ENCODE peak calls at places on chromosome 3, in four cellular contexts. P, C, I and R are unnamed samples.

GRCh38 chr3:64915778-64916177 is 228.0 kb upstream of the ADAMTS9 start:
- DNase-seq in P (no peak), C (no peak), I (no peak), R (no peak)

GRCh38 chr3:60274098-60274497 is 977.2 kb downstream of the FHIT start:
- DNase-seq in P (no peak), C (no peak), I (no peak), R (no peak)

GRCh38 chr3:195877767-195878423 is 30.5 kb downstream of the TNK2 start:
- DNase-seq in P (no peak), C (no peak), I (no peak), R (no peak)

GRCh38 chr3:122514123-122515019 is at the start of gene KPNA1:
- DNase-seq in P (peak; percentile 95), C (peak; percentile 81), I (peak; percentile 79), R (peak; percentile 81)

GRCh38 chr3:47016934-47017435 is 37.5 kb downstream of the NBEAL2 start:
- DNase-seq in P (no peak), C (no peak), I (no peak), R (no peak)

GRCh38 chr3:40800343-40800742 is 275.6 kb downstream of the ZNF621 start:
- DNase-seq in P (no peak), C (no peak), I (no peak), R (no peak)

GRCh38 chr3:52786330-52787215 is 8.0 kb upstream of the ITIH3 start:
- DNase-seq in P (no peak), C (no peak), I (no peak), R (no peak)

GRCh38 chr3:18185624-18186023 is 239.5 kb downstream of the SATB1 start:
- DNase-seq in P (no peak), C (no peak), I (no peak), R (no peak)

GRCh38 chr3:169769287-169770181 is at the start of gene ACTRT3:
- DNase-seq in P (peak; percentile 66), C (peak; percentile 58), I (peak; percentile 57), R (no peak)

GRCh38 chr3:50192689-50193141 is 1.3 kb downstream of the GNAT1 start:
- DNase-seq in P (peak; percentile 78), C (peak; percentile 82), I (peak; percentile 39), R (peak; percentile 36)

GRCh38 chr3:13451301-13451673 is 28.8 kb upstream of the HDAC11 start:
- DNase-seq in P (no peak), C (peak; percentile 22), I (no peak), R (no peak)

GRCh38 chr3:194532591-194532990 is 45.8 kb upstream of the ATP13A3 start:
- DNase-seq in P (no peak), C (no peak), I (no peak), R (no peak)

GRCh38 chr3:156681003-156681402 is 6.6 kb downstream of the TIPARP start:
- DNase-seq in P (no peak), C (no peak), I (peak; percentile 25), R (peak; percentile 34)

GRCh38 chr3:72144773-72145505 is 360.0 kb upstream of the PROK2 start:
- DNase-seq in P (no peak), C (no peak), I (no peak), R (no peak)